ENCODE peak calls at places on chromosomes 11 and 22, in six cellular contexts. D is cardiac muscle cell, C is GM10248, L is Peyer's patch, Q is thoracic aorta, X is Panc1. A is an unnamed sample.

GRCh38 chr11:33732176-33732575 is 4.0 kb downstream of the CD59 start:
- DNase-seq in D (no peak), C (no peak), Q (no peak), X (no peak), L (no peak), A (no peak)

GRCh38 chr22:38204784-38205183 is 3.0 kb downstream of the MAFF start:
- DNase-seq in L (no peak), X (no peak), D (no peak), Q (no peak), C (peak), A (peak)

GRCh38 chr11:37926772-37927171 is 1328.7 kb upstream of the RAG2 start:
- DNase-seq in C (no peak), Q (no peak), X (no peak), L (no peak), D (no peak), A (no peak)

GRCh38 chr11:68420171-68420570 is 40.4 kb upstream of the PPP6R3 start:
- DNase-seq in D (no peak), X (no peak), L (no peak), Q (no peak), C (no peak), A (no peak)

GRCh38 chr22:45903355-45904149 is 73.4 kb downstream of the WNT7B start:
- DNase-seq in L (no peak), Q (peak), X (no peak), C (no peak), D (peak), A (no peak)

GRCh38 chr11:71951741-71952310 is 23.0 kb downstream of the RNF121 start:
- DNase-seq in C (no peak), L (no peak), Q (no peak), X (no peak), D (peak), A (no peak)

GRCh38 chr11:131118247-131118646 is 202.0 kb upstream of the SNX19 start:
- DNase-seq in D (no peak), L (no peak), X (no peak), Q (no peak), C (no peak), A (no peak)

GRCh38 chr11:92492372-92492771 is 267.8 kb downstream of the FAT3 start:
- DNase-seq in C (no peak), L (no peak), D (no peak), X (no peak), Q (no peak), A (no peak)

DNA sequence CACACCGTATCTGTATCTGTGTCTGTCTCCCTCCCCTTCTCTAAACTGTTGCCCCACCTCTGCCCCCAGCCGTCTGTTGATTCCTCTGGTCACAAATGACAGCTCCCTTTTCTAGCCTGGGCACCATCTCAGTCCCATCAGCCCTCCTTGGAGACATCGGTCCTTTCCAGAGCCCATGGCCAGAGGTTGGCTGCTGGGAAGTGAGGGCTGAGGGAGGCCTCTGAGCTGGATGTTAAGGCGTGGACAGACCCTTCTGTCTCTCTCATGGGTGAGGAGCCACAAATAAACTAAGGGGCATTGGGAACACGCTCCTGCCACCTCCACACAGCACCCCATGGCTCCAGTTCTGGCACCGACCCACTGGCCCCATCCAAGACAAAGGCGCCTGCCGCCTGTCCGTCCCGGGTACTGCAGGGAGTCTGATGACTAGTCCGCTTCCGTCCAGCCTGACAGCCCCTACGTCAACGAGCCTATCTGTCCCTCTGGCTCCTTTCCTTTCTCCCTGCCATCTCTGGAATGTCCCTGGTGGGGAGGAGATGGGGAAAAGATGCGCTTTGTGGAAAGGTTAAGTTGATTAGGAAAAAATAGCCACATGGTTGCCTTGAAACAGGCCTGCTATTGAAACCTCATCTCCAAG is 10.5 kb downstream of the PDGFB start:
- DNase-seq in Q (no peak), D (peak), X (no peak), C (no peak), L (no peak), A (no peak)
- TF ChIP-seq CTCF in Q (no peak), D (no peak), X (no peak), C (no peak), L (no peak), A (no peak)

DNA sequence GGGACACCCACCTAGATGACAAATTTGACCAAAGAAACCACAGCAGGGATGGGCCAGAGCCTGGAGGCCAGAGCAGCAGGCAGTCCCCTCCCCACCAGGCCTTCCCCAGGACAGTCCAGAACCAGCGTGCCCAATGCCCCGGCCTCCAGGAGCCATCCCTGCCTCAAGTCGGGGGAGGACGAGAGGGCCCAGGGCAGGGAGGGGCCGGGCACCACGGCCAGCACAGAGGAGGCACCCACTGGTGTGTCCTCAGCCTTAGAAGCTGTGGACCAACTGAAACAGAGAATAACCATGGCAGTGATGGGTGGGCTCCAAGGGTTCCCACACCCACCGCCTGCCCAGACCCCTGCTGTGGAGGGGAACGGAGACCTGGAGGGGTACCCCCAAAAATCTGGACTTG is 28.3 kb upstream of the TCF20 start:
- DNase-seq in X (no peak), L (no peak), D (no peak), Q (no peak), C (no peak), A (no peak)
- TF ChIP-seq CTCF in X (no peak), L (no peak), D (no peak), Q (no peak), C (no peak), A (no peak)

DNA sequence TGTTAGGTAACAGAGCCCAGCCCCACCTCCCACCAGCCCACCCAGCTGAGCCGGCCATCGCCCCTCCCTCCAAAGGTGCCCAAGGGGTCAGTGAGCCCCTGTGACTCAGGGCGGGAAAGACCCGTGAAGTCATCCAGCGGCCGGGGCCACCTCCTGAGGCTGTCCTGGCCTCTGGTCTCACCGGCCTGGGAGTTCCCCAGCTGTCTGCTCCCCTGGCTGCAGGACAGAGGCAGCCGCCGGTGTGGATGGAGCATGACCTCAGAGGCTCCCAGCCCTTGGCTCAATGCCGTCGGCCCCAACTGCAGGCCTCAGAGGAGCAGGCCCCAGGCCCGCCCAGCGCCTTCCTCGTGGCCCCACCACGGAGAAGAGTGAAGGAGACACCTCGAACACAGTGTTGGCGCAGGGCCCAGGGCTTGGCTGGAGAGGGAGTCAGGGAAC is 28.7 kb downstream of the RPL3 start:
- DNase-seq in X (no peak), L (no peak), Q (no peak), C (no peak), D (peak), A (no peak)
- TF ChIP-seq CTCF in X (no peak), L (no peak), Q (no peak), C (no peak), D (no peak), A (no peak)

DNA sequence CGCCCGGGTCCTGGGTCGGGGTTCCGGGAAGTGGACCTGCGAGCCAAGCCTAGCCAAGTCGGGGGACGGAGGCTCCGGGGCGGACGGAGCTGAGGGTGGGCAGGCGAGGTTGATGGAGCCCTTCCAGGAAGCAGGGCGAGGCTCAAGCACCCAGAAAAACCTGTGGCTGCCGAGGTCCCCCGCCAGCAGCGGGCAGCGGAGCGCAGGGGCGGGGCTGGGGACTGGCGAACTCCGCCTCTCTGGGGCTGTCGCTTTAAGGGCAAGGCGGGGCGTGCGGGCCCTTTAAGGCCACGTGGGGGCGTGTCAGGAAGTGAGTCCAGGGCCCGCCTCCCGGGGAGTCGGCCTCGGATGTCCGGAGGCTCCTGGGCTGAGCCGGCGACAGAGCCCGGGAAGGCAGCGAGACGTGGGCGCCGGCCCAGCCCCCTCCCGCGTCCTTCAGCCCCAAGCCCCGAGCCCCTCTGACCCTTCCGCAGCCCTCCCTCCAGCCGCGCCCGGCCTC is at the start of gene SLC35C1:
- DNase-seq in D (peak), X (peak), C (peak), L (peak), Q (peak), A (peak)
- TF ChIP-seq CTCF in D (peak), X (no peak), C (peak), L (no peak), Q (no peak), A (no peak)